ENCODE peak calls at places on chromosomes 7 and 10, in four cellular contexts. One of them, this sample, is unnamed. For H3K4me1, the result is how much of the 10 kb centered on the place peaks cover.

GRCh38 chr10:12483996-12484944 is 134.9 kb downstream of the CAMK1D start:
- DNase-seq in cardiac muscle cell: no peak
- DNase-seq in sigmoid colon: no peak
- DNase-seq in adipocyte: no peak
- DNase-seq in this sample: no peak

GRCh38 chr7:76396039-76396732 is 13.3 kb downstream of the SSC4D start:
- DNase-seq in adipocyte: no peak
- DNase-seq in sigmoid colon: no peak
- DNase-seq in cardiac muscle cell: no peak
- DNase-seq in this sample: no peak

GRCh38 chr7:53675835-53676234 is 640.4 kb downstream of the POM121L12 start:
- DNase-seq in adipocyte: no peak
- DNase-seq in sigmoid colon: no peak
- DNase-seq in cardiac muscle cell: no peak
- DNase-seq in this sample: no peak

GRCh38 chr10:71269301-71270288 is 49.5 kb upstream of the SLC29A3 start:
- DNase-seq in cardiac muscle cell: no peak
- DNase-seq in adipocyte: peak
- DNase-seq in sigmoid colon: no peak
- DNase-seq in this sample: no peak

GRCh38 chr7:103778929-103779328 is 210.5 kb downstream of the RELN start:
- DNase-seq in cardiac muscle cell: no peak
- DNase-seq in adipocyte: no peak
- DNase-seq in sigmoid colon: no peak
- DNase-seq in this sample: no peak

GRCh38 chr10:70376436-70377378 is 5.7 kb downstream of the LRRC20 start:
- DNase-seq in sigmoid colon: no peak
- DNase-seq in cardiac muscle cell: no peak
- DNase-seq in adipocyte: no peak
- DNase-seq in this sample: no peak

GRCh38 chr7:36128448-36129047 is 24.5 kb upstream of the EEPD1 start:
- DNase-seq in cardiac muscle cell: no peak
- DNase-seq in adipocyte: peak
- DNase-seq in sigmoid colon: peak
- DNase-seq in this sample: peak

GRCh38 chr7:151669762-151670161 is 150.1 kb upstream of the RHEB start:
- DNase-seq in adipocyte: no peak
- DNase-seq in sigmoid colon: no peak
- DNase-seq in cardiac muscle cell: no peak
- DNase-seq in this sample: no peak

GRCh38 chr10:22433875-22434274 is 88.6 kb downstream of the SPAG6 start:
- DNase-seq in cardiac muscle cell: no peak
- DNase-seq in adipocyte: peak
- DNase-seq in sigmoid colon: no peak
- DNase-seq in this sample: no peak

GRCh38 chr10:93413252-93413689 is 68.9 kb downstream of the MYOF start:
- DNase-seq in cardiac muscle cell: no peak
- DNase-seq in sigmoid colon: no peak
- DNase-seq in adipocyte: peak
- DNase-seq in this sample: no peak

GRCh38 chr7:44534087-44534486 is 7.0 kb downstream of the NPC1L1 start:
- DNase-seq in adipocyte: peak
- DNase-seq in sigmoid colon: no peak
- DNase-seq in cardiac muscle cell: no peak
- DNase-seq in this sample: no peak

GRCh38 chr7:2843711-2844152 is 376 bp downstream of the GNA12 start:
- DNase-seq in adipocyte: peak
- DNase-seq in cardiac muscle cell: no peak
- DNase-seq in sigmoid colon: peak
- DNase-seq in this sample: peak

GRCh38 chr10:123136806-123137642 is 1.3 kb downstream of the HMX3 start:
- DNase-seq in sigmoid colon: no peak
- DNase-seq in adipocyte: peak
- DNase-seq in cardiac muscle cell: no peak
- DNase-seq in this sample: no peak

DNA sequence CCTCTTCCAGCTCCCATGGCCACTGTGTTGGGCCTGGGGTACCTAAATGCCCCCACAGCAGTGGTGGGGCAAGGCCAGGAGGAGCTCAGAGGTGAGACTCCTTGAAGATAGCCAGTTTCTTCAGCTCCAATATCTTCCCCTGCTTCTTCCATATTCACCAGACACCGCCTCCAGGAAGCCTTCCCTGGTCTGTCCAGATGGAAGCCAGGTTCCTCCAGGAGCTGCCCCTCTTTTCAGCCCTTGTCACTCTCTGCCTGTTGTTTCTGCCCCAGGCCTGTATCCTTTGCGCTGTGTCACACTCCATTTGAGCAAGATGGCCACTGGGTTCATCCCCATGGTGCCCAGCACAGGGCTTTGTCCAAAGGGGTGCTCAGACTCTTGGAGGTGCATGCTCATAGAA is 127.7 kb downstream of the MYL10 start:
- DNase-seq in adipocyte: no peak
- DNase-seq in cardiac muscle cell: no peak
- DNase-seq in sigmoid colon: no peak
- DNase-seq in this sample: no peak
- H3K4me1 ChIP-seq in adipocyte: under half
- H3K4me1 ChIP-seq in cardiac muscle cell: under half
- H3K4me1 ChIP-seq in sigmoid colon: under half
- H3K4me1 ChIP-seq in this sample: under half

GRCh38 chr7:116529250-116529649 is 4.4 kb downstream of the CAV1 start:
- DNase-seq in cardiac muscle cell: no peak
- DNase-seq in sigmoid colon: no peak
- DNase-seq in adipocyte: no peak
- DNase-seq in this sample: no peak
- H3K4me1 ChIP-seq in cardiac muscle cell: under half
- H3K4me1 ChIP-seq in sigmoid colon: under half
- H3K4me1 ChIP-seq in adipocyte: under half
- H3K4me1 ChIP-seq in this sample: under half

DNA sequence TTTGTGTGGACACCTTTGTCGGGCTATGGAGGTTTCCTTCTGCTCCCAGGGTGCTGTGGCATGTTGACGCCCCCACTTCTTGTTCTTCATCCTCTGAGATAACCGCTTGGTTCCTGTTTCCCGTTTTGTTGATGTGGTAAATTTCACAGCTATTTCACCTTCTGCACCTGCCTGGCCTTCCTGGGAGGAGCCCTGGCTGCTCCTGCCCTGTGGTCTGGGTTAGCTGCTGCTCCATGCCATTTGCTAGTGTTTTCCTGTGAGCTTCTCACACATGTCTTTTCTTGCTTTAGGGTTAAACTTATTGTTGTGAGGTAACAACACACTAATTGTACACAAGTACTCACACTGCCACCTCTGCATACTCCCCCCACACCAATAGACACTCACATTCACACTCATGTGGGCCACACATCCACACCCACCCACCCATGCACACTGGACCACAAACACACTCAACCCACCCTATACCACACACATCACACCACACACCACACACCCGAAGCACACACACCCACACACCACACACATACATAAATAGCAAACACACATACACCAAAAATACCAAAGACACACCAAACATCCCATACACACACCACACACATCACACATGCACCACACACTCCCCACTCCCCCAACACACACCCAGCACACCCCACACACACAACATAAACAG is 46.6 kb upstream of the MSMB start:
- DNase-seq in cardiac muscle cell: no peak
- DNase-seq in sigmoid colon: no peak
- DNase-seq in adipocyte: no peak
- DNase-seq in this sample: no peak
- H3K4me1 ChIP-seq in cardiac muscle cell: under half
- H3K4me1 ChIP-seq in sigmoid colon: under half
- H3K4me1 ChIP-seq in adipocyte: under half
- H3K4me1 ChIP-seq in this sample: under half

DNA sequence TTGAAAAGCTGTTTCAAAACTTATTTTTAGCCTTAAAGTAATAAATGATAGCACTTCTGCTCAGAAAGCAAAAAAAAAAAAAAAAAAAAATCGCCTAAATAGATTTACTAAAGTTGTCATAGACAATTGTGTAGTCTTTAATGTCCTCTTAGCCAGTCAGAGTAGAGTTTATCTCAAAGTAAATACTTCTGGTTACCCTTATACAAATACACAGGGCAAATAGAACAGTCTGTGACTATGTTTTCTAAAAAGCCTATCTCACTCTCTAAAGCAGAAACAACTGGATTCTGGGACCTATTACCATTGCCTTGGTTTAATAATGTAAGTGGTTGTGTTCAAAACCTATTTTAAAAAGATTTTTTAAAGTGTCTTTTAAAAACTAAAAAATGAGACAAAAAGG is 156.2 kb upstream of the THSD7A start:
- DNase-seq in sigmoid colon: no peak
- DNase-seq in adipocyte: no peak
- DNase-seq in cardiac muscle cell: no peak
- DNase-seq in this sample: no peak
- H3K4me1 ChIP-seq in sigmoid colon: under half
- H3K4me1 ChIP-seq in adipocyte: under half
- H3K4me1 ChIP-seq in cardiac muscle cell: under half
- H3K4me1 ChIP-seq in this sample: under half

GRCh38 chr7:136348142-136348541 is 371.0 kb upstream of the MTPN start:
- DNase-seq in sigmoid colon: no peak
- DNase-seq in adipocyte: no peak
- DNase-seq in cardiac muscle cell: no peak
- DNase-seq in this sample: no peak

GRCh38 chr7:136348542-136348941 is 371.4 kb upstream of the MTPN start:
- DNase-seq in sigmoid colon: no peak
- DNase-seq in adipocyte: no peak
- DNase-seq in cardiac muscle cell: no peak
- DNase-seq in this sample: no peak

GRCh38 chr7:136353287-136353686 is 376.1 kb upstream of the MTPN start:
- DNase-seq in cardiac muscle cell: peak
- DNase-seq in sigmoid colon: no peak
- DNase-seq in adipocyte: no peak
- DNase-seq in this sample: no peak
- H3K4me1 ChIP-seq in cardiac muscle cell: under half
- H3K4me1 ChIP-seq in sigmoid colon: under half
- H3K4me1 ChIP-seq in adipocyte: under half
- H3K4me1 ChIP-seq in this sample: under half

DNA sequence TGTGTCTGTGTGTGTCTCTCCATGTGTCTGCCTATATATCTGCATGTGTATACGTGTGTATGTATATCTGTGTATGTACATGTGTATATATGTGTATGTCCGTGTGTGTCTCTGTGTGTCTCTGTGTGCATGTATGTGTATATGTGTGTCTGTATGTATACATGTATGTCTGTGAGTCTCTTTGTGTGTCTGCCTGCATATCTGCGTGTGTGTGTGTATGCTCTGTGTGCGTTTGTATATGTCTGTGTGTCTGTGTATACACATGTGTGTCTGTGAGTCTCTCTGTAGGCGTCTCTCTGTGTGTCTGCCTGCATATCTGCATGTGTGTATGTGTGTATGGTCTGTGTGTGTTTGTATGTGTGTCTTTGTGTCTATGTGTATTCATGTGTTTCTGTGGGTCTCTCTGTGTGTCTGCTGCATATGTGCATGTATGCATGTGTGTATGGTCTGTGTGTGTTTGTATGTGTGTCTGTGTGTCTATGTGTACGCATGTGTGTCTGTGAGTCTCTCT is 23.7 kb upstream of the KLF6 start:
- DNase-seq in adipocyte: no peak
- DNase-seq in sigmoid colon: no peak
- DNase-seq in cardiac muscle cell: no peak
- DNase-seq in this sample: no peak
- H3K4me1 ChIP-seq in adipocyte: half or more
- H3K4me1 ChIP-seq in sigmoid colon: under half
- H3K4me1 ChIP-seq in cardiac muscle cell: under half
- H3K4me1 ChIP-seq in this sample: under half

GRCh38 chr10:68088744-68089143 is 13.7 kb upstream of the HERC4 start:
- DNase-seq in adipocyte: no peak
- DNase-seq in cardiac muscle cell: no peak
- DNase-seq in sigmoid colon: no peak
- DNase-seq in this sample: no peak

GRCh38 chr10:68088030-68088396 is 12.9 kb upstream of the HERC4 start:
- DNase-seq in sigmoid colon: no peak
- DNase-seq in adipocyte: no peak
- DNase-seq in cardiac muscle cell: no peak
- DNase-seq in this sample: no peak

GRCh38 chr10:68086910-68087309 is 11.8 kb upstream of the HERC4 start:
- DNase-seq in sigmoid colon: no peak
- DNase-seq in cardiac muscle cell: no peak
- DNase-seq in adipocyte: no peak
- DNase-seq in this sample: no peak

GRCh38 chr10:68087338-68088029 is 12.4 kb upstream of the HERC4 start:
- DNase-seq in adipocyte: no peak
- DNase-seq in cardiac muscle cell: no peak
- DNase-seq in sigmoid colon: no peak
- DNase-seq in this sample: no peak

GRCh38 chr10:68090586-68090985 is 15.5 kb upstream of the HERC4 start:
- DNase-seq in sigmoid colon: no peak
- DNase-seq in adipocyte: no peak
- DNase-seq in cardiac muscle cell: no peak
- DNase-seq in this sample: no peak
- H3K4me1 ChIP-seq in sigmoid colon: under half
- H3K4me1 ChIP-seq in adipocyte: under half
- H3K4me1 ChIP-seq in cardiac muscle cell: under half
- H3K4me1 ChIP-seq in this sample: under half

GRCh38 chr10:48464871-48465736 is 139.8 kb downstream of the ARHGAP22 start:
- DNase-seq in cardiac muscle cell: no peak
- DNase-seq in adipocyte: no peak
- DNase-seq in sigmoid colon: no peak
- DNase-seq in this sample: no peak
- H3K4me1 ChIP-seq in cardiac muscle cell: under half
- H3K4me1 ChIP-seq in adipocyte: under half
- H3K4me1 ChIP-seq in sigmoid colon: under half
- H3K4me1 ChIP-seq in this sample: under half